ENCODE peak calls at places on chromosomes 3 and 15, in four cellular contexts. R, Y, L and S are unnamed samples.

GRCh38 chr15:60760646-60761504 is 281.9 kb upstream of the ICE2 start:
- DNase-seq in R (no peak), Y (no peak), L (no peak), S (no peak)

GRCh38 chr15:80926126-80926525 is 63.5 kb downstream of the MESD start:
- DNase-seq in R (no peak), Y (no peak), L (no peak), S (no peak)

GRCh38 chr15:63288778-63289378 is 11.5 kb downstream of the APH1B start:
- DNase-seq in R (peak), Y (peak), L (no peak), S (no peak)

GRCh38 chr3:197463279-197463678 is 92.5 kb downstream of the BDH1 start:
- DNase-seq in R (no peak), Y (no peak), L (no peak), S (no peak)

GRCh38 chr3:169813757-169814517 is 1.2 kb upstream of the LRRC34 start:
- DNase-seq in R (peak), Y (no peak), L (peak), S (peak)

GRCh38 chr3:153162513-153163348 is 705 bp downstream of the RAP2B start:
- DNase-seq in R (no peak), Y (no peak), L (no peak), S (peak)

GRCh38 chr3:128145279-128145678 is 8.0 kb upstream of the EEFSEC start:
- DNase-seq in R (no peak), Y (no peak), L (no peak), S (no peak)

GRCh38 chr15:45144775-45145174 is 15.0 kb downstream of the DUOX1 start:
- DNase-seq in R (no peak), Y (no peak), L (no peak), S (no peak)

GRCh38 chr15:90020041-90020735 is 19.1 kb downstream of the ZNF710 start:
- DNase-seq in R (no peak), Y (no peak), L (no peak), S (no peak)

GRCh38 chr15:77632760-77633133 is at the start of gene LINGO1:
- DNase-seq in R (no peak), Y (peak), L (no peak), S (no peak)

GRCh38 chr3:52529376-52530333 is 4.0 kb downstream of the NT5DC2 start:
- DNase-seq in R (no peak), Y (no peak), L (no peak), S (no peak)

GRCh38 chr15:48963524-48964113 is at the start of gene SHC4:
- DNase-seq in R (peak), Y (peak), L (no peak), S (no peak)

GRCh38 chr15:63231206-63231605 is 41.8 kb downstream of the RAB8B start:
- DNase-seq in R (no peak), Y (no peak), L (no peak), S (no peak)

GRCh38 chr15:82064824-82065223 is 19.0 kb upstream of the MEX3B start:
- DNase-seq in R (no peak), Y (no peak), L (no peak), S (no peak)

GRCh38 chr3:47799733-47800132 is 3.2 kb upstream of the DHX30 start:
- DNase-seq in R (no peak), Y (no peak), L (no peak), S (no peak)

GRCh38 chr3:106589306-106589942 is 720.6 kb upstream of the CBLB start:
- DNase-seq in R (no peak), Y (no peak), L (no peak), S (no peak)

GRCh38 chr3:156161172-156161571 is 40.8 kb downstream of the KCNAB1 start:
- DNase-seq in R (no peak), Y (no peak), L (no peak), S (no peak)

GRCh38 chr15:94451461-94451860 is 220.1 kb downstream of the MCTP2 start:
- DNase-seq in R (no peak), Y (no peak), L (no peak), S (no peak)

GRCh38 chr15:88382482-88382983 is 84.7 kb downstream of the MRPL46 start:
- DNase-seq in R (no peak), Y (no peak), L (no peak), S (no peak)

GRCh38 chr3:58731673-58732072 is 65.1 kb upstream of the FAM3D start:
- DNase-seq in R (no peak), Y (no peak), L (no peak), S (no peak)

GRCh38 chr3:78645628-78646310 is 1122.0 kb downstream of the ROBO1 start:
- DNase-seq in R (peak), Y (peak), L (peak), S (peak)

GRCh38 chr3:187430576-187430975 is 62.4 kb downstream of the RTP4 start:
- DNase-seq in R (no peak), Y (peak), L (no peak), S (no peak)

GRCh38 chr3:116350119-116350733 is 95.1 kb downstream of the LSAMP start:
- DNase-seq in R (no peak), Y (no peak), L (no peak), S (no peak)

GRCh38 chr15:67456677-67457529 is 64.0 kb upstream of the C15orf61 start:
- DNase-seq in R (peak), Y (peak), L (peak), S (peak)

GRCh38 chr3:73546961-73547360 is 77.8 kb downstream of the PDZRN3 start:
- DNase-seq in R (no peak), Y (no peak), L (no peak), S (no peak)

DNA sequence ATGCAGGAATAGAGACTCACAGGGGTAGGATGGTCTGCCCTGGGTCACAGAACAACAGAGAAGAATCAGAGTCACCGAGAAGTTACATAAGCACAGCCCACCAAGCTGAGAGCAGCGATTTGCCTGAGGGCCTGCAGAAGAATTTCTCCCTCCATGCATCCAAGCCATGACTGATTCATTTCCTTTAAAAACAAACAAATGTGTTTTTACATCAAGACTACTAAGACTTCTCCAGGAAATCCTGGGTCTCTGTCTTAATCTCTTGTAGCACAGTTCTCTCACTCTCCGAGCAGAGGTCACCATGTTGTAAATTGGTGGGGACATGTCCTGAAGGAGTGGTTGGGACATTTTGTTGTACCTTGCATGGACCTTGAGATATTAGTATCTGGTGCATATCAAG is 159.8 kb downstream of the THSD4 start:
- DNase-seq in R (no peak), Y (no peak), L (no peak), S (no peak)
- TF ChIP-seq CBX5 in R (no peak), Y (no peak), L (no peak), S (no peak)

GRCh38 chr3:143344516-143345165 is 225.1 kb downstream of the CHST2 start:
- DNase-seq in R (no peak), Y (no peak), L (no peak), S (no peak)
- TF ChIP-seq CBX5 in R (no peak), Y (no peak), L (no peak), S (no peak)

GRCh38 chr15:70142322-70143191 is 44.8 kb upstream of the TLE3 start:
- DNase-seq in R (no peak), Y (no peak), L (no peak), S (no peak)
- TF ChIP-seq CBX5 in R (no peak), Y (no peak), L (no peak), S (no peak)

GRCh38 chr15:98666841-98667240 is 18.5 kb downstream of the IGF1R start:
- DNase-seq in R (no peak), Y (no peak), L (no peak), S (no peak)

GRCh38 chr15:98667521-98668179 is 19.3 kb downstream of the IGF1R start:
- DNase-seq in R (no peak), Y (no peak), L (no peak), S (peak)

GRCh38 chr15:98669638-98670037 is 21.3 kb downstream of the IGF1R start:
- DNase-seq in R (no peak), Y (no peak), L (no peak), S (peak)

GRCh38 chr15:98666441-98666840 is 18.1 kb downstream of the IGF1R start:
- DNase-seq in R (no peak), Y (no peak), L (no peak), S (no peak)

DNA sequence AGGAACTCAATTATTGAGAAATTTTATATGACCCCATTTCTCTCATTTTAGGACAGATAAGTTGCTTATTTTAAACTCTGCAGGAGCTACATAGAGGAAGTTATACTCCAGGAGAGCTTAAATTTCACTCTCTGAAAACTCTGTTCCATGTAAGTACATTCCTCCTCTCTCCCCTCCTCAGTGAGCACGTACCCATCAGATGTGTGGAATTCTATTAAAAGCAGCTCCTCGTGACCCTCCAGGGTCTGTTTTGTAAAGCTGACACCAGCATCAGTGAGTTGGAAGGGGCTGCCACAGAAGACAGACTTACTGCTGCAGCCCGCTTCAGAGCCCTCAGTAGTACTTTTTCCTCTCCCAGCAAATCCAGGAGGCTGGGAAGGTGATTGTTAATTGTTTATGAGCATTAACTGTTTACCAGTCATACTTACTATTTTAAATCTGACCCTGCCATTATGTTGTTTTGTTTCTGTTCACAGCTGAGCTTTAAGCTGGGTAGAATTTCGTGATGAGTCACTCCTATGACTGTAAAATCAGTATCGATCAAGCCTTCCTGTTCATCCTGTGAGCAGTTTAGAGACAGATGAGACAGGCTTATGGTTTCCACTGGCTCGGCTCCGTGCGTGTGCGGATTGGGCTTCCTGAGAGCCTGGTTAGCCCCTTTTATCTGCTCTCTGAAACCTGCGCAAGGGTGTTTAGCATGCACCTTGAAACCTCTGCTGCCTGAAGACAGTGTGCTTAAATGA is 20.4 kb downstream of the IGF1R start:
- DNase-seq in R (no peak), Y (no peak), L (peak), S (no peak)
- TF ChIP-seq CBX5 in R (no peak), Y (no peak), L (no peak), S (no peak)

GRCh38 chr15:91967935-91968605 is 114.6 kb downstream of the SLCO3A1 start:
- DNase-seq in R (no peak), Y (no peak), L (no peak), S (no peak)
- TF ChIP-seq CBX5 in R (no peak), Y (no peak), L (no peak), S (no peak)

GRCh38 chr3:189629803-189630455 is 1.3 kb upstream of the TP63 start:
- DNase-seq in R (no peak), Y (no peak), L (no peak), S (no peak)
- TF ChIP-seq CBX5 in R (no peak), Y (no peak), L (no peak), S (no peak)